ENCODE peak calls at places on chromosomes 5 and 9, in five cellular contexts. Y, J, Z, S and A are unnamed samples.

GRCh38 chr5:135396459-135397055 is 2.5 kb downstream of the MACROH2A1 start:
- DNase-seq in Y (no peak), S (no peak), J (no peak), Z (peak; percentile 24), A (no peak)

GRCh38 chr5:38808666-38809343 is 37.0 kb upstream of the OSMR start:
- DNase-seq in Y (no peak), J (no peak), S (no peak), Z (no peak), A (no peak)

GRCh38 chr5:152142845-152143469 is 218.3 kb upstream of the GLRA1 start:
- DNase-seq in Y (peak; percentile 47), S (peak; percentile 50), J (peak; percentile 49), Z (peak; percentile 74), A (peak; percentile 75)

GRCh38 chr9:28620661-28621060 is 1047.4 kb upstream of the C9orf72 start:
- DNase-seq in Y (no peak), Z (no peak), J (no peak), S (no peak), A (no peak)

GRCh38 chr5:13821366-13821765 is 123.1 kb downstream of the DNAH5 start:
- DNase-seq in S (peak; percentile 38), Y (no peak), Z (no peak), J (no peak), A (no peak)

GRCh38 chr9:87080512-87081225 is 133.4 kb upstream of the GAS1 start:
- DNase-seq in Z (peak; percentile 25), S (no peak), J (peak; percentile 90), Y (no peak), A (peak; percentile 86)

GRCh38 chr9:89600831-89601230 is 4.0 kb upstream of the GADD45G start:
- DNase-seq in J (no peak), Z (no peak), S (no peak), Y (no peak), A (no peak)

GRCh38 chr9:19408316-19408692 is 505 bp upstream of the ACER2 start:
- DNase-seq in Z (no peak), J (no peak), Y (no peak), S (no peak), A (no peak)

GRCh38 chr5:166649656-166650055 is 1641.8 kb upstream of the WWC1 start:
- DNase-seq in Y (no peak), S (no peak), J (no peak), Z (no peak), A (peak; percentile 59)

GRCh38 chr9:92728831-92729734 is 35.5 kb downstream of the BICD2 start:
- DNase-seq in S (peak; percentile 20), Z (no peak), J (peak; percentile 60), Y (peak; percentile 1), A (no peak)

GRCh38 chr9:110592075-110592830 is 12.7 kb upstream of the SVEP1 start:
- DNase-seq in Y (no peak), Z (no peak), S (peak; percentile 31), J (peak; percentile 52), A (no peak)

GRCh38 chr9:37209431-37210386 is 89.3 kb downstream of the ZCCHC7 start:
- DNase-seq in S (no peak), J (no peak), Y (no peak), Z (peak; percentile 8), A (no peak)
- TF ChIP-seq CTCF in S (no peak), J (peak; percentile 34), Y (no peak), Z (no peak), A (peak; percentile 34)

DNA sequence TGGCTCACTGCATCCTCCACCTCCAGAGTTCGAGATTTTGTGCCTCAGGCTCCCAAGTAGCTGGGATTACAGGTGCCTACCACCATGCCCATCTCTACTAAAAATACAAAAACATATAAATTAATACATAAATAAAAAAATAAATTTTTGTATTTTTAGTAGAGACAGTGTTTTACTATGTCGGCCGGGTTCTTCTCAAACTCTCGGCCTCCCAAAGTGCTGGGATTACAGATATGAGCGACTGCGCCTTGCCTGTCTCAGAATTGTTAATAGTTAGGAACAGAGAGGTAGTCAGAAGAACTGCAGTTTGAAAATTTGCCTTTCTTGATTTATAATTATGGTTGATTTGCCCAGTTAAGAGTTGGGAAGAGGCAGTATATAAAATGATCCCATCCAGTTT is 2.8 kb downstream of the ATP6V1G1 start:
- DNase-seq in Y (no peak), Z (no peak), J (no peak), S (no peak), A (no peak)
- H3K4me3 ChIP-seq in Y (no peak overlapping the region), Z (no peak overlapping the region), J (no peak overlapping the region), S (no peak overlapping the region), A (no peak overlapping the region)

GRCh38 chr9:1876891-1877496 is 138.2 kb upstream of the SMARCA2 start:
- DNase-seq in J (no peak), Z (no peak), Y (no peak), S (no peak), A (no peak)
- TF ChIP-seq CTCF in J (no peak), Z (no peak), Y (no peak), S (no peak), A (no peak)

GRCh38 chr5:2841208-2841607 is 89.7 kb upstream of the IRX2 start:
- DNase-seq in S (no peak), Z (no peak), J (no peak), Y (no peak), A (no peak)

GRCh38 chr5:2832394-2832793 is 80.9 kb upstream of the IRX2 start:
- DNase-seq in S (no peak), Z (no peak), Y (no peak), J (no peak), A (no peak)

GRCh38 chr5:2840372-2840915 is 89.0 kb upstream of the IRX2 start:
- DNase-seq in Z (no peak), S (no peak), J (no peak), Y (no peak), A (no peak)

GRCh38 chr5:2833513-2833912 is 82.0 kb upstream of the IRX2 start:
- DNase-seq in J (no peak), Z (no peak), S (no peak), Y (no peak), A (no peak)

DNA sequence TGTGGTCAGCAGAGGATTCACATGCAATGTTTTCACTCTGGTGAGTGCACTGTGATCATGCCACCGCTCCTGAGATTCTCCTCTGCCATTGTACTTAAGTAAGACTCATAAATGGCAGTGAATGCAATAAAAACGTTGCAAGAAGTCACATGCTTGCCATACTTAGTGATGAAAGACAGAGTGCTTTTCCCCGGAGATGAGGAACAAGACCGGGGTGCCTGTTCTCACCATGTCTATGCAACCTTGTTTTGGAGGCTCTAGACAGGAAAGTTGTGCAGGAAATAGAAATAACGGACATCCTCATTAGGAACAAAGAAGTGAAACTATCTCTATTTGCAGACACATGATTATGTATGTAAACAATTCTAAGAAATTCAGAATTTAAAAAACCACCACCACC is 84.7 kb upstream of the IRX2 start:
- DNase-seq in S (no peak), Y (no peak), J (no peak), Z (no peak), A (no peak)
- H3K4me3 ChIP-seq in S (no peak overlapping the region), Y (no peak overlapping the region), J (no peak overlapping the region), Z (no peak overlapping the region), A (no peak overlapping the region)

DNA sequence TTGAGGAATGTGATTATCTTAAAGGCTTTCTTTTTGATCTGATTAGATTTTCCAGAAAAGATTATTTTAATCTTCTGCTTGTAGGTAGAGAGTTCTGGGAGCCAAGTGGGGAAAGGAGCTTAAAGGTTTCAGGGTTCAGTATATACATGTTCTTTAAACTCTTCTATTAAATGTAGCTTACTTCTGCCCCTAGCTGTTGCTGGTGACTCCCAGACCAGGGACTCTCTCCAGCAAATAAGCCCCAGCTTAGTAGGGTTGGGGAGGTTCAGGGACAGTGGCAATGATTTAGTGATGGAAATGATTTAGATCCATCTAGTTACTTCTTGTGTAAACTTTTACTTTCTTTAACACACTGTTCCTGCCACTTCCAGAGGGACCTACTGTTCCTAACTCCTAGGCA is 72.2 kb downstream of the SLC12A2 start:
- DNase-seq in Z (no peak), J (no peak), Y (no peak), S (no peak), A (no peak)
- TF ChIP-seq CTCF in Z (no peak), J (no peak), Y (no peak), S (no peak), A (peak; percentile 19)

GRCh38 chr5:66958984-66959641 is 237.5 kb downstream of the CD180 start:
- DNase-seq in S (peak; percentile 80), J (peak; percentile 77), Y (peak; percentile 12), Z (peak; percentile 45), A (peak; percentile 75)
- H3K4me3 ChIP-seq in S (peak overlapping the region; percentile 51), J (peak overlapping the region; percentile 58), Y (no peak overlapping the region), Z (peak overlapping the region; percentile 60), A (peak overlapping the region; percentile 55)

GRCh38 chr5:163505475-163506457 is at the start of gene MAT2B:
- DNase-seq in S (peak; percentile 91), Z (peak; percentile 95), J (peak; percentile 96), Y (peak; percentile 93), A (peak; percentile 95)

GRCh38 chr5:163505049-163505474 is 357 bp upstream of the MAT2B start:
- DNase-seq in J (no peak), Y (no peak), Z (no peak), S (no peak), A (no peak)

GRCh38 chr5:163506726-163507125 is 1.3 kb downstream of the MAT2B start:
- DNase-seq in Y (no peak), Z (peak; percentile 39), J (peak; percentile 56), S (peak; percentile 67), A (peak; percentile 37)

GRCh38 chr5:163504091-163504931 is 1.1 kb upstream of the MAT2B start:
- DNase-seq in J (peak; percentile 86), Y (peak; percentile 36), Z (peak; percentile 56), S (peak; percentile 52), A (peak; percentile 59)

DNA sequence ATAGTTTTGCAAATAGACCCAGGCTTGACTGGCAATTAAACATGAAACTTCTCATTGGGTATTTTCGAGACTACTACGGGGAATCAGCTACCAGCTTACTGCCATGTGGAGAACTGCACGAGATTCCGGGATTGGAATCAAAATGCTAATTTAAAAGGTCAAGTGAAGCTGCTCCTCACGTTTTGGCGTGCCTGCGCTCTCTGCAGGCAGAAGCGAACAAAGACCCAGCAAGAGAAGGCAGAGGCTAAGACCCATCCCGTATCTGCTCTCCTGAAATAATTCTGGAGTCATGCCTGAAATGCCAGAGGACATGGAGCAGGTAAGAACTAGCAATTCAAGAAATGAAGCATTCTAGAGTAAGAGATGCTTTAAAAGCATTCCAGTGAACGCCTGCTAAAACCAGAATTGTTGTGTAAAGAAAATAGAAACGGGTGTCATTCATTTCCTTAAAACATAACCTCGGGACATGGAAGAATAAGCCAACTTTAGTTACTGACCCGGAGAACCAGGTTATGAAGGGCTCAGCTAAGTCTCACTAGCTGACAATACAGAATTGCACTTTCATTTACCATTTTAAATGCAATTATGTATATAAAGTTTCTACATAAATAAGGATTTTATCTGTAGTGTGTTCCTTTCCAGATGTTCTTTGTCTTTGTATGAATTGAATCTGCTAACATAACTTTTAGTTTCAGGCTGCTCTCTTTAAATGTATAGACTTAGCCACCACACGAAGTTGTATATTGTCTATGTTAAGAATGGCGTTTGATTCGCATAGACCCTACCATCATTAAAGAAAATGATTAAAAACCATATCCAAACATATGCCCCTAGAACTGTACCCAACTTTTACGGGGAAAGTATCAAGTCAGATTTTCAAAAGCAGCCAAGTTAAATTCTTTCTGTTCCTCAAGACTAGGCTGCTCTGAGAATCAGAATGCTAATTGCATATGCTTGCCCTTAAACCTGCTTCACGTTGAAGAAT is 2.0 kb upstream of the MAT2B start:
- DNase-seq in J (peak; percentile 87), S (peak; percentile 82), Y (peak; percentile 53), Z (peak; percentile 68), A (peak; percentile 84)
- TF ChIP-seq CTCF in J (no peak), S (peak; percentile 43), Y (no peak), Z (peak; percentile 57), A (peak; percentile 48)